ENCODE peak calls at places on chromosome 9, in six cellular contexts. B is left ventricle myocardium inferior, K is WERI-Rb-1, G is mesothelial cell of epicardium, S is Calu3, A is foreskin fibroblast. Z is an unnamed sample.

GRCh38 chr9:7858166-7858565 is 58.6 kb upstream of the DMAC1 start:
- DNase-seq in B (no peak), K (no peak), G (no peak), S (no peak), A (no peak), Z (no peak)

GRCh38 chr9:36128331-36128730 is 8.2 kb upstream of the GLIPR2 start:
- DNase-seq in B (no peak), K (no peak), G (no peak), S (no peak), A (no peak), Z (no peak)

GRCh38 chr9:109894921-109895758 is 115.1 kb downstream of the PALM2AKAP2 start:
- DNase-seq in B (no peak), K (no peak), G (no peak), S (no peak), A (peak), Z (no peak)

GRCh38 chr9:22992781-22993180 is 546.2 kb downstream of the DMRTA1 start:
- DNase-seq in B (no peak), K (no peak), G (no peak), S (no peak), A (no peak), Z (no peak)

GRCh38 chr9:97934321-97935115 is 3.5 kb downstream of the HEMGN start:
- DNase-seq in B (no peak), K (no peak), G (no peak), S (no peak), A (no peak), Z (no peak)

GRCh38 chr9:120915854-120916495 is 10.6 kb downstream of the TRAF1 start:
- DNase-seq in B (no peak), K (peak), G (no peak), S (no peak), A (no peak), Z (no peak)

GRCh38 chr9:111263116-111263515 is 66.9 kb downstream of the OR2K2 start:
- DNase-seq in B (no peak), K (no peak), G (no peak), S (no peak), A (no peak), Z (no peak)

GRCh38 chr9:127214421-127215265 is 49.9 kb upstream of the GARNL3 start:
- DNase-seq in B (no peak), K (peak), G (peak), S (peak), A (peak), Z (peak)

GRCh38 chr9:110101531-110102161 is 106.3 kb downstream of the C9orf152 start:
- DNase-seq in B (peak), K (peak), G (no peak), S (no peak), A (no peak), Z (no peak)

GRCh38 chr9:23537192-23538059 is 288.6 kb downstream of the ELAVL2 start:
- DNase-seq in B (no peak), K (peak), G (no peak), S (no peak), A (no peak), Z (no peak)

GRCh38 chr9:8431505-8431904 is 631.9 kb upstream of the DMAC1 start:
- DNase-seq in B (no peak), K (no peak), G (no peak), S (no peak), A (no peak), Z (no peak)

GRCh38 chr9:72951520-72952393 is 1.1 kb downstream of the ALDH1A1 start:
- DNase-seq in B (no peak), K (no peak), G (no peak), S (no peak), A (no peak), Z (no peak)

GRCh38 chr9:77474903-77475302 is 173.2 kb downstream of the GNA14 start:
- DNase-seq in B (no peak), K (no peak), G (no peak), S (no peak), A (no peak), Z (no peak)

GRCh38 chr9:34451545-34451944 is 6.8 kb downstream of the FAM219A start:
- DNase-seq in B (no peak), K (no peak), G (no peak), S (no peak), A (peak), Z (no peak)

GRCh38 chr9:98502976-98503325 is 205.8 kb downstream of the GABBR2 start:
- DNase-seq in B (peak), K (no peak), G (no peak), S (no peak), A (peak), Z (peak)

GRCh38 chr9:71691036-71691435 is 77.3 kb downstream of the CEMIP2 start:
- DNase-seq in B (no peak), K (no peak), G (no peak), S (peak), A (no peak), Z (no peak)

GRCh38 chr9:38144421-38144820 is 75.4 kb upstream of the SHB start:
- DNase-seq in B (no peak), K (no peak), G (no peak), S (no peak), A (no peak), Z (no peak)

GRCh38 chr9:113152699-113153098 is 1.9 kb downstream of the SLC31A2 start:
- DNase-seq in B (no peak), K (no peak), G (no peak), S (no peak), A (no peak), Z (no peak)

GRCh38 chr9:92035687-92036410 is 79.4 kb downstream of the SPTLC1 start:
- DNase-seq in B (no peak), K (no peak), G (no peak), S (no peak), A (peak), Z (peak)

GRCh38 chr9:114465417-114465816 is 39.9 kb downstream of the WHRN start:
- DNase-seq in B (no peak), K (no peak), G (no peak), S (no peak), A (no peak), Z (no peak)

GRCh38 chr9:15295761-15296405 is 11.1 kb downstream of the TTC39B start:
- DNase-seq in B (no peak), K (no peak), G (no peak), S (no peak), A (peak), Z (no peak)

GRCh38 chr9:124869466-124869985 is 7.6 kb downstream of the ARPC5L start:
- DNase-seq in B (no peak), K (peak), G (peak), S (no peak), A (no peak), Z (no peak)

GRCh38 chr9:3650994-3651622 is 125.3 kb upstream of the RFX3 start:
- DNase-seq in B (no peak), K (no peak), G (no peak), S (no peak), A (no peak), Z (no peak)

GRCh38 chr9:120306088-120306487 is 273.9 kb downstream of the CDK5RAP2 start:
- DNase-seq in B (no peak), K (no peak), G (no peak), S (no peak), A (no peak), Z (no peak)

GRCh38 chr9:13369426-13369825 is 89.9 kb upstream of the MPDZ start:
- DNase-seq in B (no peak), K (no peak), G (no peak), S (no peak), A (no peak), Z (no peak)

GRCh38 chr9:93052791-93053540 is 5.5 kb upstream of the SUSD3 start:
- DNase-seq in B (no peak), K (peak), G (no peak), S (no peak), A (no peak), Z (no peak)
- TF ChIP-seq CTCF in B (no peak), K (peak), G (no peak), S (no peak), A (no peak), Z (no peak)

GRCh38 chr9:17222932-17223331 is 88.1 kb downstream of the CNTLN start:
- DNase-seq in B (no peak), K (no peak), G (no peak), S (no peak), A (no peak), Z (no peak)

GRCh38 chr9:17216011-17216410 is 81.2 kb downstream of the CNTLN start:
- DNase-seq in B (no peak), K (no peak), G (no peak), S (no peak), A (peak), Z (no peak)

GRCh38 chr9:17219261-17219660 is 84.4 kb downstream of the CNTLN start:
- DNase-seq in B (no peak), K (no peak), G (no peak), S (no peak), A (peak), Z (no peak)
- TF ChIP-seq CTCF in B (no peak), K (no peak), G (peak), S (no peak), A (peak), Z (peak)

DNA sequence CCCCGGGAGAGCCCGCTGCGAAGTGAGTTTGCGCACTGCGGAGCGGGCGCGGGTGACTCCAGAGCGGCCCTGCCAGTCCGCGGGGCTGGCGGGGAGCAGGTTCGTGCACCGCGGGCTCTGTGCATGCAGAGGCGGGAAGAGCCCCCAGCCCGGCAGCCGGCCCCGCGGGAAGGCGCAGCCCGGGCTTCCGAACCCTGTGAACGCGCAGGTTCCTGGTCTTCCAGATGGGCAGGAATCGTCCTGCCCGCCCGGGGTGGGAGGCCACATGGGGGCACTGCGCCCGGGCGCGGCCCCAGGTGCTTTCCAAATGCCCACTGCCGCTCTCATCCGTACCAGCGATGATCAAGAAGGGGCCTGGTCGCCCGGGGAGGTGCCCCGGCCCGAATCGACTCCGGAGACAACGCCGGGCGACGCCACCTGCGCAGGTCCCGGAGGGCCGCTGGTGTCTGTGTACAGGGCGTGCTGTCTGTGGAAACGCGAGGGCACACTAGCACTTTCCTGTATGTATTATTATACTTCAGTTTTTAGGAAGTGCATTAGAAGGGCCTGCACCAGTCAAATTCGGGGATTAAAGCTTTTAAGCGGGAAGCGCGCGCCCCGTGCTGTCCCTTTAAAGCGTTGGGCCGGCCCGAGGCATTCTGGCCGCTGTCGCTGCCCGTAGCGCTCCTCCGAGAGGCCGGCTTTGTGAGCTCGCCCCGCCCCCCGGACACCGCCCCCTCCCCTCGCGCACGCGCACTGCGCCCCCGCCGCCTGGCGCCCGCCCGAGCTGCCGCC is at the start of gene WDR5:
- DNase-seq in B (peak), K (peak), G (peak), S (peak), A (peak), Z (peak)
- TF ChIP-seq CTCF in B (peak), K (peak), G (no peak), S (no peak), A (no peak), Z (peak)

GRCh38 chr9:129839324-129840023 is 4.2 kb downstream of the USP20 start:
- DNase-seq in B (no peak), K (no peak), G (no peak), S (no peak), A (no peak), Z (no peak)

GRCh38 chr9:129840024-129840423 is 4.8 kb downstream of the USP20 start:
- DNase-seq in B (no peak), K (no peak), G (no peak), S (no peak), A (no peak), Z (no peak)

GRCh38 chr9:129841071-129841470 is 5.8 kb downstream of the USP20 start:
- DNase-seq in B (no peak), K (peak), G (no peak), S (no peak), A (no peak), Z (no peak)

GRCh38 chr9:129836342-129837007 is 1.2 kb downstream of the USP20 start:
- DNase-seq in B (no peak), K (no peak), G (no peak), S (no peak), A (no peak), Z (no peak)

GRCh38 chr9:129838707-129839259 is 3.5 kb downstream of the USP20 start:
- DNase-seq in B (no peak), K (no peak), G (no peak), S (no peak), A (peak), Z (peak)
- TF ChIP-seq CTCF in B (no peak), K (no peak), G (no peak), S (no peak), A (no peak), Z (no peak)